ENCODE peak calls at places on chromosome 22, in seven cellular contexts. One of them, this sample, is unnamed.

GRCh38 chr22:26975381-26975780 is 318.0 kb downstream of the MIAT start:
- DNase-seq in colonic mucosa: no peak
- DNase-seq in IMR-90: no peak
- DNase-seq in activated naive CD4-positive, alpha-beta T cell treated with anti-CD3 and anti-CD28 coated beads for 36 hours: no peak
- DNase-seq in EL: peak; percentile 29
- DNase-seq in amygdala: no peak
- DNase-seq in hippocampal formation: no peak
- DNase-seq in this sample: no peak

GRCh38 chr22:38570841-38571364 is 920 bp upstream of the DMC1 start:
- DNase-seq in EL: peak; percentile 44
- DNase-seq in activated naive CD4-positive, alpha-beta T cell treated with anti-CD3 and anti-CD28 coated beads for 36 hours: peak; percentile 68
- DNase-seq in amygdala: peak; percentile 66
- DNase-seq in IMR-90: peak; percentile 17
- DNase-seq in colonic mucosa: peak; percentile 48
- DNase-seq in hippocampal formation: peak; percentile 66
- DNase-seq in this sample: peak; percentile 80

GRCh38 chr22:45968751-45969413 is 8.1 kb downstream of the WNT7B start:
- DNase-seq in EL: peak; percentile 80
- DNase-seq in colonic mucosa: no peak
- DNase-seq in activated naive CD4-positive, alpha-beta T cell treated with anti-CD3 and anti-CD28 coated beads for 36 hours: no peak
- DNase-seq in IMR-90: peak; percentile 92
- DNase-seq in hippocampal formation: no peak
- DNase-seq in amygdala: no peak
- DNase-seq in this sample: no peak

GRCh38 chr22:50548046-50548912 is 2.6 kb downstream of the KLHDC7B start:
- DNase-seq in IMR-90: no peak
- DNase-seq in EL: no peak
- DNase-seq in amygdala: no peak
- DNase-seq in hippocampal formation: no peak
- DNase-seq in colonic mucosa: no peak
- DNase-seq in activated naive CD4-positive, alpha-beta T cell treated with anti-CD3 and anti-CD28 coated beads for 36 hours: peak; percentile 75
- DNase-seq in this sample: no peak

GRCh38 chr22:49968831-49969661 is 8.5 kb downstream of the PIM3 start:
- DNase-seq in EL: no peak
- DNase-seq in amygdala: no peak
- DNase-seq in activated naive CD4-positive, alpha-beta T cell treated with anti-CD3 and anti-CD28 coated beads for 36 hours: peak; percentile 12
- DNase-seq in colonic mucosa: no peak
- DNase-seq in IMR-90: no peak
- DNase-seq in hippocampal formation: no peak
- DNase-seq in this sample: peak; percentile 3

GRCh38 chr22:37894939-37895670 is 11.0 kb upstream of the MICALL1 start:
- DNase-seq in activated naive CD4-positive, alpha-beta T cell treated with anti-CD3 and anti-CD28 coated beads for 36 hours: no peak
- DNase-seq in EL: no peak
- DNase-seq in amygdala: no peak
- DNase-seq in hippocampal formation: no peak
- DNase-seq in IMR-90: no peak
- DNase-seq in colonic mucosa: no peak
- DNase-seq in this sample: no peak

GRCh38 chr22:46593996-46594946 is 25.9 kb upstream of the GRAMD4 start:
- DNase-seq in EL: no peak
- DNase-seq in amygdala: no peak
- DNase-seq in IMR-90: no peak
- DNase-seq in activated naive CD4-positive, alpha-beta T cell treated with anti-CD3 and anti-CD28 coated beads for 36 hours: no peak
- DNase-seq in hippocampal formation: no peak
- DNase-seq in colonic mucosa: no peak
- DNase-seq in this sample: no peak

GRCh38 chr22:50015451-50016307 is 3.1 kb upstream of the IL17REL start:
- DNase-seq in EL: no peak
- DNase-seq in activated naive CD4-positive, alpha-beta T cell treated with anti-CD3 and anti-CD28 coated beads for 36 hours: no peak
- DNase-seq in amygdala: no peak
- DNase-seq in colonic mucosa: no peak
- DNase-seq in IMR-90: no peak
- DNase-seq in hippocampal formation: no peak
- DNase-seq in this sample: no peak

GRCh38 chr22:17266261-17266971 is 47.2 kb upstream of the ADA2 start:
- DNase-seq in activated naive CD4-positive, alpha-beta T cell treated with anti-CD3 and anti-CD28 coated beads for 36 hours: peak; percentile 54
- DNase-seq in amygdala: no peak
- DNase-seq in EL: no peak
- DNase-seq in colonic mucosa: peak; percentile 79
- DNase-seq in IMR-90: no peak
- DNase-seq in hippocampal formation: no peak
- DNase-seq in this sample: peak; percentile 55

GRCh38 chr22:30222321-30222720 is 24.2 kb downstream of the LIF start:
- DNase-seq in amygdala: no peak
- DNase-seq in hippocampal formation: no peak
- DNase-seq in colonic mucosa: no peak
- DNase-seq in activated naive CD4-positive, alpha-beta T cell treated with anti-CD3 and anti-CD28 coated beads for 36 hours: no peak
- DNase-seq in EL: no peak
- DNase-seq in IMR-90: no peak
- DNase-seq in this sample: no peak

GRCh38 chr22:44869196-44869595 is 116.8 kb downstream of the ARHGAP8 start:
- DNase-seq in amygdala: no peak
- DNase-seq in colonic mucosa: no peak
- DNase-seq in EL: no peak
- DNase-seq in IMR-90: peak; percentile 12
- DNase-seq in activated naive CD4-positive, alpha-beta T cell treated with anti-CD3 and anti-CD28 coated beads for 36 hours: no peak
- DNase-seq in hippocampal formation: no peak
- DNase-seq in this sample: no peak

GRCh38 chr22:27757928-27758525 is 43.5 kb downstream of the MN1 start:
- DNase-seq in EL: no peak
- DNase-seq in colonic mucosa: no peak
- DNase-seq in activated naive CD4-positive, alpha-beta T cell treated with anti-CD3 and anti-CD28 coated beads for 36 hours: no peak
- DNase-seq in amygdala: no peak
- DNase-seq in IMR-90: no peak
- DNase-seq in hippocampal formation: no peak
- DNase-seq in this sample: no peak

GRCh38 chr22:50432131-50432870 is 42.5 kb downstream of the SBF1 start:
- DNase-seq in amygdala: no peak
- DNase-seq in colonic mucosa: no peak
- DNase-seq in EL: no peak
- DNase-seq in hippocampal formation: no peak
- DNase-seq in IMR-90: no peak
- DNase-seq in activated naive CD4-positive, alpha-beta T cell treated with anti-CD3 and anti-CD28 coated beads for 36 hours: no peak
- DNase-seq in this sample: no peak

GRCh38 chr22:30265851-30266444 is 703 bp downstream of the OSM start:
- DNase-seq in hippocampal formation: peak; percentile 15
- DNase-seq in EL: no peak
- DNase-seq in activated naive CD4-positive, alpha-beta T cell treated with anti-CD3 and anti-CD28 coated beads for 36 hours: peak; percentile 92
- DNase-seq in colonic mucosa: peak; percentile 52
- DNase-seq in amygdala: peak; percentile 8
- DNase-seq in IMR-90: no peak
- DNase-seq in this sample: peak; percentile 59

GRCh38 chr22:24284747-24285203 is 14.1 kb downstream of the SPECC1L start:
- DNase-seq in activated naive CD4-positive, alpha-beta T cell treated with anti-CD3 and anti-CD28 coated beads for 36 hours: peak; percentile 41
- DNase-seq in IMR-90: peak; percentile 53
- DNase-seq in colonic mucosa: no peak
- DNase-seq in EL: peak; percentile 62
- DNase-seq in hippocampal formation: no peak
- DNase-seq in amygdala: no peak
- DNase-seq in this sample: no peak

GRCh38 chr22:45473626-45474237 is 29.0 kb upstream of the FBLN1 start:
- DNase-seq in colonic mucosa: no peak
- DNase-seq in activated naive CD4-positive, alpha-beta T cell treated with anti-CD3 and anti-CD28 coated beads for 36 hours: no peak
- DNase-seq in amygdala: no peak
- DNase-seq in IMR-90: no peak
- DNase-seq in EL: no peak
- DNase-seq in hippocampal formation: no peak
- DNase-seq in this sample: no peak

GRCh38 chr22:47780281-47780875 is 1017.9 kb downstream of the TBC1D22A start:
- DNase-seq in colonic mucosa: no peak
- DNase-seq in IMR-90: no peak
- DNase-seq in amygdala: no peak
- DNase-seq in activated naive CD4-positive, alpha-beta T cell treated with anti-CD3 and anti-CD28 coated beads for 36 hours: no peak
- DNase-seq in EL: no peak
- DNase-seq in hippocampal formation: no peak
- DNase-seq in this sample: no peak

GRCh38 chr22:45823331-45823730 is 151.7 kb downstream of the ATXN10 start:
- DNase-seq in activated naive CD4-positive, alpha-beta T cell treated with anti-CD3 and anti-CD28 coated beads for 36 hours: no peak
- DNase-seq in IMR-90: no peak
- DNase-seq in colonic mucosa: no peak
- DNase-seq in EL: no peak
- DNase-seq in amygdala: no peak
- DNase-seq in hippocampal formation: no peak
- DNase-seq in this sample: no peak

GRCh38 chr22:29146771-29147170 is 58.9 kb upstream of the EMID1 start:
- DNase-seq in EL: no peak
- DNase-seq in hippocampal formation: no peak
- DNase-seq in IMR-90: no peak
- DNase-seq in activated naive CD4-positive, alpha-beta T cell treated with anti-CD3 and anti-CD28 coated beads for 36 hours: no peak
- DNase-seq in amygdala: no peak
- DNase-seq in colonic mucosa: no peak
- DNase-seq in this sample: no peak

GRCh38 chr22:23898006-23898974 is 4.1 kb downstream of the MIF start:
- DNase-seq in EL: no peak
- DNase-seq in colonic mucosa: no peak
- DNase-seq in IMR-90: no peak
- DNase-seq in hippocampal formation: peak; percentile 19
- DNase-seq in activated naive CD4-positive, alpha-beta T cell treated with anti-CD3 and anti-CD28 coated beads for 36 hours: no peak
- DNase-seq in amygdala: no peak
- DNase-seq in this sample: peak; percentile 49

GRCh38 chr22:24265734-24266133 is 4.9 kb upstream of the SPECC1L start:
- DNase-seq in amygdala: no peak
- DNase-seq in hippocampal formation: no peak
- DNase-seq in EL: peak; percentile 30
- DNase-seq in IMR-90: peak; percentile 5
- DNase-seq in activated naive CD4-positive, alpha-beta T cell treated with anti-CD3 and anti-CD28 coated beads for 36 hours: no peak
- DNase-seq in colonic mucosa: no peak
- DNase-seq in this sample: no peak

This sample was measured in Ammon's horn.